ENCODE peak calls at places on chromosomes 12 and 14, in ten cellular contexts. B is glutamatergic neuron; M is left lung; F is neural crest cell; Q is CD4-positive, alpha-beta T cell; G is heart left ventricle; C is lower lobe of right lung; S is lower leg skin; H is Calu3; N is foreskin fibroblast. U is an unnamed sample.

GRCh38 chr14:52124791-52125661 is 56.2 kb upstream of the NID2 start:
- DNase-seq in G (peak), Q (no peak), B (no peak), H (no peak), C (no peak), N (peak), F (no peak), S (no peak), M (no peak), U (no peak)

GRCh38 chr12:114404451-114405198 is 1.3 kb downstream of the TBX5 start:
- DNase-seq in F (no peak), G (no peak), C (no peak), B (no peak), M (no peak), N (no peak), S (no peak), Q (no peak), H (no peak), U (no peak)

GRCh38 chr14:104753528-104754212 is 723 bp downstream of the SIVA1 start:
- DNase-seq in G (no peak), C (no peak), M (peak), N (no peak), S (no peak), Q (no peak), B (no peak), F (no peak), H (peak), U (no peak)

GRCh38 chr12:5438671-5439200 is 6.8 kb downstream of the NTF3 start:
- DNase-seq in Q (no peak), S (no peak), N (no peak), C (no peak), B (no peak), M (no peak), F (no peak), H (no peak), G (no peak), U (no peak)

GRCh38 chr14:75077794-75078193 is 8.4 kb downstream of the ZC2HC1C start:
- DNase-seq in Q (no peak), C (no peak), B (no peak), N (no peak), G (no peak), S (no peak), H (no peak), M (no peak), F (no peak), U (no peak)

GRCh38 chr14:47596232-47596631 is 79.2 kb downstream of the MDGA2 start:
- DNase-seq in N (no peak), M (no peak), C (no peak), G (no peak), Q (no peak), F (no peak), B (no peak), S (no peak), H (no peak), U (no peak)

GRCh38 chr12:89379100-89379838 is 27.0 kb upstream of the DUSP6 start:
- DNase-seq in C (no peak), B (no peak), H (no peak), G (no peak), Q (no peak), M (no peak), N (no peak), F (no peak), S (no peak), U (no peak)

GRCh38 chr12:46675736-46676135 is 150.1 kb downstream of the SLC38A4 start:
- DNase-seq in M (no peak), S (peak), G (no peak), H (peak), N (no peak), B (no peak), C (peak), F (no peak), Q (no peak), U (no peak)

GRCh38 chr12:116164263-116164817 is 113.2 kb downstream of the MED13L start:
- DNase-seq in G (no peak), M (no peak), C (no peak), F (no peak), N (no peak), H (no peak), Q (no peak), S (no peak), B (no peak), U (no peak)

GRCh38 chr14:54343276-54344121 is 53.3 kb upstream of the CDKN3 start:
- DNase-seq in M (no peak), Q (no peak), N (peak), F (no peak), C (no peak), B (no peak), S (no peak), G (no peak), H (no peak), U (no peak)

GRCh38 chr12:42091769-42092168 is 52.9 kb downstream of the GXYLT1 start:
- DNase-seq in S (no peak), M (no peak), N (no peak), B (no peak), G (no peak), H (no peak), F (no peak), C (no peak), Q (no peak), U (no peak)

GRCh38 chr12:59040043-59040442 is 119.7 kb upstream of the LRIG3 start:
- DNase-seq in B (no peak), Q (no peak), F (no peak), H (no peak), C (no peak), M (no peak), S (no peak), N (no peak), G (no peak), U (no peak)

GRCh38 chr12:5523396-5524115 is 91.6 kb downstream of the NTF3 start:
- DNase-seq in Q (no peak), G (no peak), F (no peak), S (peak), B (no peak), N (no peak), H (no peak), C (no peak), M (peak), U (no peak)

GRCh38 chr12:53063708-53064612 is 14.1 kb downstream of the TNS2 start:
- DNase-seq in M (no peak), F (no peak), S (peak), G (peak), C (no peak), Q (no peak), B (no peak), H (no peak), N (peak), U (no peak)

GRCh38 chr12:105798249-105798835 is 340.4 kb downstream of the NUAK1 start:
- DNase-seq in B (no peak), M (no peak), H (no peak), C (no peak), S (no peak), Q (no peak), G (no peak), F (no peak), N (no peak), U (no peak)

GRCh38 chr12:91483471-91483985 is 300.9 kb upstream of the DCN start:
- DNase-seq in N (no peak), Q (no peak), F (no peak), C (no peak), M (no peak), B (no peak), G (no peak), H (no peak), S (no peak), U (no peak)

GRCh38 chr14:104393898-104394605 is 185.5 kb upstream of the C14orf180 start:
- DNase-seq in B (peak), H (no peak), M (peak), C (peak), S (peak), F (no peak), Q (peak), G (peak), N (no peak), U (peak)

GRCh38 chr12:132835076-132835870 is 6.6 kb upstream of the GOLGA3 start:
- DNase-seq in M (no peak), C (no peak), F (no peak), B (no peak), Q (no peak), H (no peak), G (no peak), S (no peak), N (no peak), U (no peak)

GRCh38 chr12:78210894-78211302 is 380.2 kb downstream of the NAV3 start:
- DNase-seq in F (peak), M (no peak), B (no peak), S (no peak), C (no peak), H (no peak), N (peak), G (no peak), Q (no peak), U (no peak)

GRCh38 chr14:24324024-24324423 is 10.8 kb downstream of the ADCY4 start:
- DNase-seq in F (no peak), G (no peak), N (no peak), C (peak), M (peak), B (no peak), S (no peak), H (no peak), Q (no peak), U (no peak)

DNA sequence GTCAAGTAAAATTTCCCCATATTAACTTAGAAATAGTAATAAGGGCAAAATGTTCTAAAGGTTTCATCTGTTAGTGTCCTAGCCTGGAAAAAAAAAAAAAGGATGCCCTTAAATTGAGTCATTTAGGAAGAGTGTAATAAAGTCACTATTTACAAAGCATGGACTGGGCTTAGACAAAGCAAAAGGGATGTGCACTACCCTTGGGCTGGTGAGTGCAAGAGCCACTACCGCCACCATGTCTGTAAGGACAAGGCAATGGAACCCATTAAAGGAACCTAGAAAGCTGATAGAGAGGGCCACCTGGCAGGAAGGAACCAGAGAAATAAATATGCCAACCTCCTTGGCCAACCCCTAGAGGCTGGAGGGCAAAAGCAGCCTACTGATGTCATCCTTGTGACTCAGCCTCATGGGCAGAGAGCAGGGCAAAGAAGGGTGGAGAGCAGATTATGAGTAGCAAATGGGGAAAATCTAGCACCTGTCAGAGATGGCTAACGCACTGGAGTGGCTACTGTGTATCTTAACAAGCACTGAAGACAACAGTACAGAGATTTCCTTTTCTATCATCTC is 59.5 kb upstream of the FUT8 start:
- DNase-seq in G (no peak), Q (no peak), H (peak), M (no peak), F (no peak), N (no peak), S (peak), B (no peak), C (no peak), U (no peak)
- TF ChIP-seq CTCF in G (no peak), Q (no peak), H (no peak), M (no peak), F (no peak), N (no peak), S (no peak), B (no peak), C (no peak), U (no peak)

GRCh38 chr12:120639771-120640721 is at the start of gene CABP1:
- DNase-seq in B (peak), S (no peak), F (peak), N (no peak), M (peak), G (no peak), Q (peak), H (peak), C (no peak), U (no peak)
- TF ChIP-seq CTCF in B (peak), S (no peak), F (peak), N (peak), M (no peak), G (peak), Q (peak), H (peak), C (peak), U (peak)

DNA sequence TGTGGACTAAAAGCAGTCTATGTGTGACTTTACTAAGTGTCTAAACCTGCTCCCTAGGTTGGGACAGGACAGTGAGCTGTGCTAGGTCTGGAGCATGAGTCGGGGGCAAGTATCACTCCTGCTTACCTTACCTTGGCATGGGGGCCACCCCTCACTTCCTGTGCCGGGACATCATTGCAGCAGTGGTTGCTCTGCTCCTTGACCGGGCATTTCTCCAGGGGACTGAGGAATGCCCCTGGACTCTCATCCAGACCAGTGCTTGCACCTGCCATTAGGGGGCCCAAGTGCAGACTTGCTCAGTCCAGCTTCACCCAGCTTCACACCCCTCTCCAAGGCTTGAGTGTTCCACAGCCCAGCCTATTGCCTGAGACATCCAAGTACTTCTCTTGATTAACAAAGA is 84.7 kb upstream of the NELL2 start:
- DNase-seq in C (no peak), B (no peak), H (peak), S (no peak), Q (no peak), N (no peak), M (no peak), F (no peak), G (no peak), U (no peak)
- TF ChIP-seq CTCF in C (no peak), B (no peak), H (no peak), S (no peak), Q (no peak), N (no peak), M (no peak), F (no peak), G (no peak), U (no peak)

GRCh38 chr12:6584293-6584692 is 16.2 kb upstream of the NOP2 start:
- DNase-seq in G (no peak), B (no peak), H (no peak), S (no peak), Q (no peak), M (no peak), C (no peak), F (no peak), N (no peak), U (no peak)

GRCh38 chr12:6582959-6583358 is 14.9 kb upstream of the NOP2 start:
- DNase-seq in N (no peak), H (no peak), F (no peak), C (no peak), B (no peak), S (no peak), M (no peak), Q (no peak), G (no peak), U (no peak)

DNA sequence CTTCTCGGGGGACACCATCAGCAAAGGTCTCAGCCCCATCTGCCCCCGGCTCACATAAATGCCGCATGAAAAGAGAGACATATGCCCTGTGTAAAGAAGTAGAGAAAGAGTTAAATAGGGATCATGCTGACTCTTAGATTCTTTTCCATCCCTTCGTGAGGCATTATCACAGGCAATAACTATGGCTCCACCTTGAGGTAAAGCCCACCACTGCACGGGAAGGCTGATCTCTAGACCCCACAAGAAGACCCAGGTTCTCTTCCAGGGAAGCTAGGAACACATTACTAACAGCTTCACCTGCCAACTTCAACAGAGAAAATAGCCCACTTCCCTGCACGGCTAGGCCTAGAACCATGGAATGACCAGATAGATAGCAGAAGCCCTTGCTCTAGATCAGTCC is 14.1 kb upstream of the NOP2 start:
- DNase-seq in C (no peak), H (no peak), F (no peak), N (no peak), B (peak), G (no peak), M (no peak), Q (no peak), S (no peak), U (no peak)
- TF ChIP-seq CTCF in C (no peak), H (no peak), F (peak), N (no peak), B (no peak), G (no peak), M (no peak), Q (no peak), S (no peak), U (peak)

U was measured in type B pancreatic cell.